ENCODE peak calls at places on chromosomes 1 and 21, in seven cellular contexts. A is left ventricle myocardium inferior, P is cardiac muscle cell, S is heart right ventricle, Y is upper lobe of left lung, E is SJSA1, W is lung. C is an unnamed sample. For H3K4me1 and H3K36me3, the result is how much of the 10 kb centered on the place peaks cover.

GRCh38 chr1:20472860-20473711 is 12.9 kb downstream of the CAMK2N1 start:
- DNase-seq in A (peak), P (peak), S (peak), Y (no peak), E (no peak), W (no peak), C (no peak)

GRCh38 chr1:47579809-47580208 is 142.0 kb downstream of the FOXD2 start:
- DNase-seq in A (no peak), P (no peak), S (no peak), Y (no peak), E (no peak), W (no peak), C (peak)

GRCh38 chr21:29187939-29188338 is 57.5 kb downstream of the MAP3K7CL start:
- DNase-seq in A (no peak), P (no peak), S (no peak), Y (no peak), E (no peak), W (no peak), C (no peak)

GRCh38 chr1:204946640-204947039 is 76.0 kb downstream of the NFASC start:
- DNase-seq in A (no peak), P (no peak), S (no peak), Y (no peak), E (no peak), W (no peak), C (no peak)

GRCh38 chr21:40054403-40054802 is 187.2 kb downstream of the PCP4 start:
- DNase-seq in A (no peak), P (no peak), S (peak), Y (peak), E (no peak), W (peak), C (peak)

GRCh38 chr21:31180256-31181088 is 142.2 kb upstream of the KRTAP19-8 start:
- DNase-seq in A (no peak), P (peak), S (no peak), Y (no peak), E (no peak), W (no peak), C (no peak)

GRCh38 chr1:67948155-67949075 is 102.0 kb downstream of the DIRAS3 start:
- DNase-seq in A (no peak), P (no peak), S (no peak), Y (no peak), E (no peak), W (no peak), C (no peak)

GRCh38 chr1:9922342-9922741 is 12.3 kb upstream of the CTNNBIP1 start:
- DNase-seq in A (no peak), P (peak), S (no peak), Y (no peak), E (no peak), W (no peak), C (no peak)

GRCh38 chr1:178693368-178693767 is 31.7 kb upstream of the RALGPS2 start:
- DNase-seq in A (no peak), P (no peak), S (no peak), Y (no peak), E (no peak), W (no peak), C (no peak)

GRCh38 chr21:42691901-42692559 is 38.6 kb downstream of the PDE9A start:
- DNase-seq in A (no peak), P (no peak), S (no peak), Y (no peak), E (no peak), W (no peak), C (no peak)

GRCh38 chr1:41360074-41361027 is 883 bp upstream of the FOXO6 start:
- DNase-seq in A (no peak), P (no peak), S (no peak), Y (no peak), E (no peak), W (no peak), C (no peak)

GRCh38 chr1:212432706-212433576 is at the start of gene NENF:
- DNase-seq in A (peak), P (peak), S (peak), Y (peak), E (peak), W (peak), C (peak)

GRCh38 chr1:25472494-25472893 is 41.8 kb downstream of the MACO1 start:
- DNase-seq in A (no peak), P (no peak), S (no peak), Y (no peak), E (no peak), W (no peak), C (no peak)

GRCh38 chr1:202909494-202909893 is 17.5 kb downstream of the KLHL12 start:
- DNase-seq in A (no peak), P (no peak), S (no peak), Y (no peak), E (no peak), W (no peak), C (no peak)

GRCh38 chr1:115677172-115677542 is 35.4 kb downstream of the VANGL1 start:
- DNase-seq in A (no peak), P (peak), S (no peak), Y (no peak), E (no peak), W (no peak), C (no peak)

GRCh38 chr1:217138173-217138838 is 415.1 kb upstream of the ESRRG start:
- DNase-seq in A (no peak), P (no peak), S (no peak), Y (no peak), E (no peak), W (no peak), C (no peak)

GRCh38 chr1:204924013-204924759 is 53.5 kb downstream of the NFASC start:
- DNase-seq in A (no peak), P (no peak), S (no peak), Y (no peak), E (no peak), W (no peak), C (no peak)

GRCh38 chr1:245721488-245721887 is 566.7 kb downstream of the KIF26B start:
- DNase-seq in A (no peak), P (no peak), S (no peak), Y (no peak), E (no peak), W (no peak), C (no peak)

GRCh38 chr1:94326329-94326728 is 88.9 kb upstream of the ARHGAP29 start:
- DNase-seq in A (no peak), P (peak), S (no peak), Y (no peak), E (no peak), W (no peak), C (no peak)

GRCh38 chr1:232226197-232226681 is 403.7 kb downstream of the SIPA1L2 start:
- DNase-seq in A (no peak), P (peak), S (no peak), Y (no peak), E (peak), W (no peak), C (no peak)

GRCh38 chr1:3013371-3014038 is 7.8 kb upstream of the ACTRT2 start:
- DNase-seq in A (peak), P (no peak), S (no peak), Y (no peak), E (no peak), W (no peak), C (peak)

GRCh38 chr1:45945426-45945825 is 142.0 kb downstream of the MAST2 start:
- DNase-seq in A (no peak), P (no peak), S (no peak), Y (no peak), E (no peak), W (no peak), C (no peak)

GRCh38 chr21:32333953-32334673 is 35.5 kb downstream of the MRAP start:
- DNase-seq in A (no peak), P (no peak), S (no peak), Y (no peak), E (no peak), W (no peak), C (no peak)

GRCh38 chr1:19398309-19398760 is 86.2 kb downstream of the SLC66A1 start:
- DNase-seq in A (no peak), P (no peak), S (no peak), Y (no peak), E (peak), W (peak), C (peak)

GRCh38 chr1:13965770-13966398 is 265.9 kb downstream of the PRDM2 start:
- DNase-seq in A (peak), P (peak), S (peak), Y (peak), E (no peak), W (peak), C (no peak)

GRCh38 chr1:71135571-71135970 is 54.7 kb upstream of the ZRANB2 start:
- DNase-seq in A (no peak), P (no peak), S (no peak), Y (no peak), E (no peak), W (no peak), C (no peak)

GRCh38 chr1:18556364-18556763 is 74.3 kb upstream of the PAX7 start:
- DNase-seq in A (no peak), P (peak), S (no peak), Y (no peak), E (no peak), W (no peak), C (no peak)

GRCh38 chr1:55257958-55258357 is 42.8 kb upstream of the USP24 start:
- DNase-seq in A (no peak), P (no peak), S (no peak), Y (no peak), E (no peak), W (no peak), C (no peak)

GRCh38 chr21:37463083-37463780 is 96.7 kb downstream of the DYRK1A start:
- DNase-seq in A (no peak), P (no peak), S (no peak), Y (no peak), E (no peak), W (no peak), C (no peak)

GRCh38 chr1:18452550-18452949 is 28.2 kb upstream of the KLHDC7A start:
- DNase-seq in A (no peak), P (peak), S (no peak), Y (no peak), E (no peak), W (no peak), C (no peak)

DNA sequence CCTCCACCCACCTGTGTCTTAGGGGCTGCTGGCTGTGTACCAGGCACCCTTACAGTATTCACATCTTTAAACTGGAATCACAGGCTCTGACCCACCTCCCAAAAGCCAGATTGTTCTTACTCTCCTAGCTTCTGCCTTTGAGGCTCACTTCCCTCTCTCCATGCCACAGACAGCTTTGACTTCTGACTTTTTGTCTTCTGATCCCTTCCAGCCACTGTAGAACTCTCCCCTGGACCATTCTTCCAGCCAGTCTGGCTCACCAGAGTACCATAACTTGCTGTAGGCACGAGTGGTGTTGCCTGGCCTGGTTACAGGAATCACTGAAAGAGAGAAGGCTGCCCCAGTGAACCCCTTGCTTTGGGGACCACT is 58.1 kb upstream of the STUM start:
- DNase-seq in A (no peak), P (no peak), S (no peak), Y (no peak), E (no peak), W (no peak), C (no peak)
- H3K4me1 ChIP-seq in A (under half), P (under half), S (under half), Y (under half), E (under half), W (under half), C (under half)

GRCh38 chr1:227635596-227635995 is 72.2 kb downstream of the ZNF678 start:
- DNase-seq in A (no peak), P (no peak), S (no peak), Y (no peak), E (no peak), W (no peak), C (no peak)

DNA sequence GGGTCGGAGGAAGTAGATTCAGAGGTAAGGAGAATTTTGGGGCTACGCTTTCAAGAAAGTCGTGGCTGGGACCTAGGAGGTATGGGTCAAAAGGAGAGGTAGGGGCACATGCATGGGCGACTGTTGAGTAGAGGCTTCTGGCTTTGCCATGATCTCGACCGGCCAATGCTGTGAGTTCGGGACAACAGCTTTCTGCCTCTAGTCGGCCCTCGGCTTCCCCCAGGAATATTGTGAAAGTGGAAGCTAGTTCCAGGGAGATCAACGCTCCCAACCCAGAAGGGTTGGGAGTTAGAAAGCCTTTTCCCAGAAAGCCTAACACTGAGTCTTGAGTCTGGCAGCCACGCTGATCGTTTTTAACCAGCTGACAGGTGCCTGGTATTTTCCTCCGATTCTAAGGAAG is 69.0 kb downstream of the ZNF678 start:
- DNase-seq in A (no peak), P (no peak), S (no peak), Y (no peak), E (no peak), W (no peak), C (no peak)
- H3K36me3 ChIP-seq in A (under half), P (under half), S (under half), Y (under half), E (under half), W (under half), C (under half)

GRCh38 chr1:15836772-15837669 is 10.5 kb upstream of the SPEN start:
- DNase-seq in A (peak), P (no peak), S (peak), Y (peak), E (no peak), W (peak), C (peak)
- H3K27ac ChIP-seq in A (peak), P (no peak), S (peak), Y (peak), E (no peak), W (peak), C (peak)

GRCh38 chr1:17120483-17120882 is 1.2 kb upstream of the PADI2 start:
- DNase-seq in A (no peak), P (no peak), S (no peak), Y (no peak), E (no peak), W (no peak), C (no peak)

GRCh38 chr1:17119744-17120482 is 662 bp upstream of the PADI2 start:
- DNase-seq in A (no peak), P (no peak), S (no peak), Y (peak), E (no peak), W (no peak), C (no peak)

GRCh38 chr1:17121881-17122280 is 2.6 kb upstream of the PADI2 start:
- DNase-seq in A (no peak), P (peak), S (no peak), Y (no peak), E (no peak), W (no peak), C (no peak)

GRCh38 chr1:17122449-17123194 is 3.4 kb upstream of the PADI2 start:
- DNase-seq in A (no peak), P (peak), S (no peak), Y (no peak), E (no peak), W (no peak), C (no peak)

GRCh38 chr1:17120962-17121837 is 1.9 kb upstream of the PADI2 start:
- DNase-seq in A (no peak), P (peak), S (no peak), Y (peak), E (no peak), W (no peak), C (no peak)
- H3K4me1 ChIP-seq in A (under half), P (under half), S (under half), Y (under half), E (under half), W (under half), C (under half)